ENCODE peak calls at places on chromosomes 6 and 20, in ten cellular contexts. Z, G, I, E, H, O, D, F, A and V are unnamed samples.

GRCh38 chr6:26223677-26224546 is 136.7 kb downstream of the HFE start:
- DNase-seq in Z (no peak), F (no peak), H (peak; percentile 71), O (peak; percentile 66), I (peak; percentile 92), A (no peak), E (no peak), D (peak; percentile 64), G (peak; percentile 76), V (peak; percentile 90)

GRCh38 chr6:7129784-7130569 is 22.2 kb downstream of the RREB1 start:
- DNase-seq in Z (no peak), O (peak; percentile 72), D (no peak), G (no peak), E (no peak), A (no peak), F (peak; percentile 74), H (no peak), I (peak; percentile 71), V (no peak)

GRCh38 chr6:119344306-119344705 is 5.3 kb downstream of the MAN1A1 start:
- DNase-seq in H (no peak), Z (no peak), I (peak; percentile 40), G (no peak), E (no peak), O (no peak), A (no peak), F (no peak), D (no peak), V (no peak)

GRCh38 chr6:75334266-75335040 is 49.9 kb upstream of the TMEM30A start:
- DNase-seq in O (no peak), I (no peak), G (no peak), H (no peak), D (no peak), A (no peak), Z (no peak), E (no peak), F (no peak), V (no peak)

GRCh38 chr6:114452785-114453401 is 110.1 kb upstream of the HS3ST5 start:
- DNase-seq in Z (no peak), E (no peak), A (no peak), O (no peak), F (no peak), G (no peak), D (no peak), H (no peak), I (no peak), V (no peak)

GRCh38 chr6:11410539-11411307 is 126.8 kb upstream of the TMEM170B start:
- DNase-seq in A (no peak), D (no peak), G (no peak), H (no peak), F (no peak), O (no peak), I (no peak), Z (no peak), E (no peak), V (no peak)

GRCh38 chr6:34671801-34672656 is 24.5 kb downstream of the ILRUN start:
- DNase-seq in H (peak; percentile 18), E (no peak), F (no peak), A (peak; percentile 85), D (no peak), I (no peak), Z (no peak), O (peak; percentile 48), G (peak; percentile 80), V (peak; percentile 88)

GRCh38 chr6:134634952-134635351 is 314.9 kb downstream of the ALDH8A1 start:
- DNase-seq in F (no peak), E (no peak), G (no peak), O (no peak), I (no peak), D (no peak), A (no peak), Z (no peak), H (no peak), V (no peak)

GRCh38 chr6:81382852-81383251 is 369.6 kb downstream of the TENT5A start:
- DNase-seq in I (no peak), G (no peak), A (no peak), F (no peak), O (no peak), E (no peak), H (no peak), D (no peak), Z (no peak), V (no peak)

GRCh38 chr20:59939879-59940128 is 301 bp downstream of the PPP1R3D start:
- DNase-seq in G (no peak), F (peak; percentile 81), H (no peak), O (no peak), Z (no peak), I (no peak), A (no peak), D (peak; percentile 31), E (no peak), V (no peak)

GRCh38 chr6:160428818-160429744 is 80.9 kb downstream of the SLC22A3 start:
- DNase-seq in A (no peak), D (no peak), H (no peak), G (no peak), F (no peak), Z (no peak), O (no peak), I (no peak), E (no peak), V (no peak)

GRCh38 chr6:160430741-160431140 is 82.6 kb downstream of the SLC22A3 start:
- DNase-seq in E (no peak), H (no peak), O (no peak), G (no peak), A (no peak), I (no peak), F (no peak), D (peak; percentile 65), Z (no peak), V (no peak)

GRCh38 chr6:160431791-160432404 is 83.7 kb downstream of the SLC22A3 start:
- DNase-seq in D (no peak), A (peak; percentile 68), F (no peak), O (no peak), I (no peak), H (no peak), E (no peak), Z (no peak), G (no peak), V (no peak)

GRCh38 chr6:160430203-160430602 is 82.0 kb downstream of the SLC22A3 start:
- DNase-seq in E (no peak), O (no peak), D (no peak), H (no peak), F (no peak), A (no peak), Z (no peak), G (no peak), I (no peak), V (no peak)

DNA sequence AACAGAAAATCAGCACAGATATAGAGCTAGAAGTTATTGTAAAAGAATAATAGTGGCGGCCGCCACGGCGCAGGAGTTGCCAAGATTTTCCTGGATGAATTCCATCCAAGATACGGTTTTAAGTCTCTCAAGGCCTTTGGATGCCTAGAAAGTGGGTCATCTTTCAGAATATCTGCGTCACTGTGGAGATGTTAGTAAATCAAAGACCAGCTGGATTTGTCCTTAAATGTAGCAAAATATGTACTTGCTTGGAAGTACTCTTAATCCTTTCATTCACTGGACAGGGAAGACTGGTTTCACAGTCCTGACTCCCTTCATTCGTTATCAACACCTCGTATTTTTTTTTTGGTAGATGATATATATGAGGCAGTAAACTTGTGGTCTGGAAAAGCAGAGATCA is 83.1 kb downstream of the SLC22A3 start:
- DNase-seq in H (no peak), A (no peak), I (no peak), F (no peak), Z (no peak), E (no peak), O (no peak), G (no peak), D (peak; percentile 78), V (no peak)
- H3K27me3 ChIP-seq in H (no peaks in the 10 kb centered on the region), A (peaks cover 6% of the 10 kb centered on the region), I (no peaks in the 10 kb centered on the region), F (no peaks in the 10 kb centered on the region), Z (no peaks in the 10 kb centered on the region), E (no peaks in the 10 kb centered on the region), O (no peaks in the 10 kb centered on the region), G (peaks cover 4% of the 10 kb centered on the region), D (no peaks in the 10 kb centered on the region), V (no peaks in the 10 kb centered on the region)

GRCh38 chr20:41098703-41099250 is 38.6 kb upstream of the PLCG1 start:
- DNase-seq in E (no peak), I (no peak), A (no peak), H (no peak), G (no peak), Z (no peak), D (no peak), O (no peak), F (no peak), V (no peak)

GRCh38 chr20:41100001-41100480 is 37.3 kb upstream of the PLCG1 start:
- DNase-seq in H (no peak), Z (no peak), G (no peak), E (no peak), I (no peak), F (no peak), O (no peak), A (no peak), D (no peak), V (no peak)

DNA sequence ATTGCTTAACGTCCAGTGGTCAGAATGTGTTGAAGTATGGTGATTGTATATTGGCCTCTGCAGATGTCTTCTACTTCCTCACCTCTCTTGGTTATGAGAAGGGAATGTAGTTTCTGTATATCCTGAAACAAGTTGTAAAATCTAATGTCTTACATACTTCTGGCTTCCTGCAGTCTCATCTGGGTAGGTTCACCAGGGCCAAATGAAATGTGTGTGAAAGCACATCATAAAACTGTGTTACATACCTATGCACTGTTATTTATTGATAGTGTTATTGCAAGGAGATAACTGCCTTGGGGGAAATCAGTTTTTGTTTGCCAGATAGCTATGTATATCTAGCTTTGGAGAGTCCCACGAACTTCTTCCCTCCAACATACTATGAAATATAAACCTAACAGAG is 35.7 kb upstream of the PLCG1 start:
- DNase-seq in H (no peak), F (no peak), Z (no peak), I (no peak), O (no peak), A (no peak), E (no peak), G (no peak), D (no peak), V (no peak)
- H3K36me3 ChIP-seq in H (peaks cover 70% of the 10 kb centered on the region), F (peaks cover 100% of the 10 kb centered on the region), Z (peaks cover 77% of the 10 kb centered on the region), I (peaks cover 79% of the 10 kb centered on the region), O (peaks cover 94% of the 10 kb centered on the region), A (peaks cover 92% of the 10 kb centered on the region), E (peaks cover 18% of the 10 kb centered on the region), G (peaks cover 57% of the 10 kb centered on the region), D (no peaks in the 10 kb centered on the region), V (peaks cover 3% of the 10 kb centered on the region)

GRCh38 chr6:99592900-99593299 is 13.7 kb upstream of the PRDM13 start:
- DNase-seq in O (no peak), G (no peak), H (no peak), I (no peak), A (no peak), Z (no peak), D (no peak), E (no peak), F (no peak), V (no peak)
- H3K27me3 ChIP-seq in O (peaks cover 94% of the 10 kb centered on the region), G (peaks cover 35% of the 10 kb centered on the region), H (peaks cover 17% of the 10 kb centered on the region), I (peaks cover 5% of the 10 kb centered on the region), A (peaks cover 52% of the 10 kb centered on the region), Z (no peaks in the 10 kb centered on the region), D (no peaks in the 10 kb centered on the region), E (peaks cover 3% of the 10 kb centered on the region), F (peaks cover 90% of the 10 kb centered on the region), V (peaks cover 28% of the 10 kb centered on the region)

DNA sequence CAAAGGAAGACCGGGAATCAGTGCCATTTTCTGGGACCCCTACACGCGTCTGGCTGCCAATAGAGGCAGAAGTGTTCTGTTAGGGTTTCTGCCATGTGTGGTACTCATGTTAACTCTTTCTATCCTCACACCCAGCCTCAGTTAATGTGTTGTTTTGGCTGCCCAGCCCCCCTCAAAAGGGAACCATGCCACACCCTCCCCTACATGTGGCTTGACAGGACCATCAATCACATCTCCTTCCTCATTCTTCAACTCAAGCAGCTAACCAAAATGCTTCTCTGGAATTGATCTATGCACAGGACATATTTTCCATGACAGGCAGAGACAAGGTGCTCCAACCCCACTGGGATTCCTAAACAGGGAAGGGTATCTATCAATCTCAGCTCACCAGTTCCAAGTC is 22.0 kb downstream of the AHCY start:
- DNase-seq in F (no peak), Z (no peak), A (no peak), G (no peak), H (no peak), I (no peak), O (no peak), E (no peak), D (no peak), V (no peak)
- H3K36me3 ChIP-seq in F (peaks cover 44% of the 10 kb centered on the region), Z (peaks cover 54% of the 10 kb centered on the region), A (peaks cover 90% of the 10 kb centered on the region), G (peaks cover 11% of the 10 kb centered on the region), H (peaks cover 32% of the 10 kb centered on the region), I (peaks cover 92% of the 10 kb centered on the region), O (peaks cover 100% of the 10 kb centered on the region), E (no peaks in the 10 kb centered on the region), D (no peaks in the 10 kb centered on the region), V (no peaks in the 10 kb centered on the region)